ENCODE peak calls at places on chromosomes 13 and 19, in four cellular contexts. D, O, K and I are unnamed samples.

GRCh38 chr19:7869453-7869909 is 4.7 kb downstream of the PRR36 start:
- DNase-seq in D (peak; percentile 76), O (peak; percentile 83), K (no peak), I (peak; percentile 77)

GRCh38 chr19:12034196-12034595 is 1.3 kb downstream of the ZNF433 start:
- DNase-seq in D (no peak), O (no peak), K (no peak), I (no peak)

GRCh38 chr19:11887618-11888531 is at the start of gene ZNF69:
- DNase-seq in D (peak; percentile 93), O (peak; percentile 49), K (peak; percentile 70), I (peak; percentile 94)

GRCh38 chr13:37070956-37071355 is 11.5 kb upstream of the SUPT20H start:
- DNase-seq in D (no peak), O (no peak), K (no peak), I (no peak)

GRCh38 chr13:110616103-110617101 is 1.1 kb downstream of the NAXD start:
- DNase-seq in D (no peak), O (peak; percentile 15), K (no peak), I (no peak)

GRCh38 chr13:93603043-93603442 is 376.4 kb downstream of the GPC6 start:
- DNase-seq in D (no peak), O (no peak), K (no peak), I (no peak)

GRCh38 chr19:17562097-17562496 is 6.6 kb downstream of the COLGALT1 start:
- DNase-seq in D (no peak), O (no peak), K (no peak), I (no peak)

GRCh38 chr19:43762814-43763213 is 8.1 kb upstream of the SMG9 start:
- DNase-seq in D (no peak), O (no peak), K (no peak), I (no peak)

GRCh38 chr19:6475321-6476108 is 6.1 kb downstream of the DENND1C start:
- DNase-seq in D (no peak), O (no peak), K (peak; percentile 13), I (peak; percentile 60)

GRCh38 chr13:35211949-35212348 is 264.5 kb downstream of the MAB21L1 start:
- DNase-seq in D (no peak), O (no peak), K (no peak), I (no peak)

GRCh38 chr19:38852231-38853044 is 2.7 kb upstream of the HNRNPL start:
- DNase-seq in D (peak; percentile 64), O (peak; percentile 64), K (no peak), I (peak; percentile 81)

GRCh38 chr13:46355088-46355468 is 32.0 kb downstream of the RUBCNL start:
- DNase-seq in D (no peak), O (no peak), K (no peak), I (no peak)

GRCh38 chr19:16068696-16069259 is 7.5 kb upstream of the TPM4 start:
- DNase-seq in D (no peak), O (no peak), K (no peak), I (no peak)

GRCh38 chr13:110280996-110281688 is 25.8 kb downstream of the COL4A1 start:
- DNase-seq in D (peak; percentile 74), O (no peak), K (no peak), I (peak; percentile 78)

GRCh38 chr19:55418185-55418584 is 10.6 kb upstream of the UBE2S start:
- DNase-seq in D (no peak), O (peak; percentile 48), K (peak; percentile 58), I (no peak)

GRCh38 chr19:38197937-38198704 is 25.9 kb downstream of the DPF1 start:
- DNase-seq in D (no peak), O (no peak), K (no peak), I (peak; percentile 62)

GRCh38 chr13:93987458-93987857 is 492.0 kb downstream of the DCT start:
- DNase-seq in D (no peak), O (no peak), K (no peak), I (no peak)